ENCODE peak calls at places on chromosomes 7 and 10, in five cellular contexts. V is IMR-90, B is HepG2, D is SK-N-SH, W is GM12878. X is an unnamed sample.

GRCh38 chr7:81036041-81036440 is 117.2 kb upstream of the SEMA3C start:
- DNase-seq in V (no peak), D (no peak), B (no peak), W (no peak), X (no peak)

GRCh38 chr7:148340438-148340837 is 250.1 kb upstream of the C7orf33 start:
- DNase-seq in W (no peak), D (no peak), B (no peak), V (no peak), X (no peak)

GRCh38 chr7:3928727-3929515 is 627.9 kb downstream of the SDK1 start:
- DNase-seq in W (no peak), B (peak; percentile 23), V (no peak), D (no peak), X (no peak)

GRCh38 chr10:33252794-33253203 is 81.7 kb downstream of the NRP1 start:
- DNase-seq in B (peak; percentile 7), V (peak; percentile 89), D (no peak), W (no peak), X (no peak)

GRCh38 chr7:15685358-15686181 is 913 bp downstream of the MEOX2 start:
- DNase-seq in B (no peak), V (peak; percentile 34), W (no peak), D (peak; percentile 16), X (no peak)

GRCh38 chr7:137880432-137880831 is 33.7 kb upstream of the DGKI start:
- DNase-seq in V (peak; percentile 77), D (no peak), B (no peak), W (no peak), X (no peak)

GRCh38 chr7:128207609-128208008 is 33.5 kb upstream of the LEP start:
- DNase-seq in W (no peak), B (no peak), D (no peak), V (no peak), X (no peak)

GRCh38 chr10:101897633-101898032 is 54.0 kb upstream of the KCNIP2 start:
- DNase-seq in D (peak; percentile 8), W (no peak), B (no peak), V (peak; percentile 75), X (no peak)

GRCh38 chr7:94656925-94657731 is 1.2 kb upstream of the SGCE start:
- DNase-seq in B (no peak), W (no peak), D (no peak), V (peak; percentile 40), X (no peak)

GRCh38 chr7:1229334-1229935 is 3.2 kb upstream of the UNCX start:
- DNase-seq in V (no peak), W (no peak), D (peak; percentile 75), B (no peak), X (no peak)

GRCh38 chr7:142645777-142646176 is 103.5 kb upstream of the PRSS1 start:
- DNase-seq in W (no peak), B (no peak), V (no peak), D (peak; percentile 57), X (no peak)

GRCh38 chr10:69356187-69356586 is 60.5 kb downstream of the TACR2 start:
- DNase-seq in W (no peak), V (no peak), B (no peak), D (no peak), X (no peak)
- TF ChIP-seq SMC3 in W (no peak), V (no peak), B (no peak), D (no peak), X (no peak)

GRCh38 chr10:113679463-113680171 is at the start of gene CASP7:
- DNase-seq in D (peak; percentile 90), V (peak; percentile 68), B (peak; percentile 83), W (no peak), X (peak; percentile 67)
- TF ChIP-seq MXI1 in D (no peak), V (peak; percentile 20), B (peak; percentile 14), W (no peak), X (no peak)

DNA sequence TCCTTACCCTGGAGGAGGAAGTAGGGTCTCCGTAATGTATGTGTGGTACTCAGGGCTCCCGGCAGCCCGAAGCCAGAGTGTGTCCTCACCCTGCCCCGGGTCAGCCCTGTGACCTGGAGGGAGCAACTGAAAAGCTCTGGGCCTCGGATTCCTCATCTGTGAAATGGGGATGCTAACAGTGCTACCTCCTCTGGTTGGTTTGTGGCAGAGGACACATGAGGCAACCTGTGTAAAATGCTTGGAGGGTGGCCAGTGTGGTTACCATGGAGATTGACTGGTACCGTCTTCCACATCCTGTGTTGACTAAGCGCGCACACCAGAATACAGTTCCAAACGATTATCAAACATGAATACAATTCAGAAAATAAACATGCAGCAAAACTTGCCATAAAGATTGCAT is 163.8 kb upstream of the KLF6 start:
- DNase-seq in W (no peak), V (peak; percentile 79), D (peak; percentile 40), B (no peak), X (no peak)
- TF ChIP-seq SMC3 in W (no peak), V (no peak), D (no peak), B (no peak), X (no peak)

GRCh38 chr10:133154411-133154810 is 5.6 kb upstream of the KNDC1 start:
- DNase-seq in D (no peak), W (no peak), B (no peak), V (no peak), X (no peak)

GRCh38 chr10:133156674-133157579 is 3.1 kb upstream of the KNDC1 start:
- DNase-seq in B (no peak), W (no peak), D (peak; percentile 79), V (peak; percentile 36), X (no peak)

GRCh38 chr10:133158437-133158755 is 1.6 kb upstream of the KNDC1 start:
- DNase-seq in W (no peak), B (no peak), D (no peak), V (no peak), X (no peak)

GRCh38 chr10:133157662-133158436 is 2.2 kb upstream of the KNDC1 start:
- DNase-seq in V (no peak), B (no peak), W (no peak), D (peak; percentile 66), X (no peak)

GRCh38 chr10:133154996-133155778 is 4.8 kb upstream of the KNDC1 start:
- DNase-seq in B (no peak), W (no peak), V (no peak), D (no peak), X (no peak)
- TF ChIP-seq MXI1 in B (no peak), W (no peak), V (no peak), D (no peak), X (no peak)

GRCh38 chr7:140327261-140327661 is 71.1 kb downstream of the SLC37A3 start:
- DNase-seq in D (peak; percentile 37), W (no peak), B (no peak), V (no peak), X (no peak)

GRCh38 chr7:140330595-140330994 is 67.7 kb downstream of the SLC37A3 start:
- DNase-seq in B (no peak), V (no peak), D (no peak), W (no peak), X (no peak)

GRCh38 chr7:140326116-140326928 is 72.0 kb downstream of the SLC37A3 start:
- DNase-seq in D (peak; percentile 79), W (no peak), B (peak; percentile 63), V (peak; percentile 73), X (peak; percentile 67)

GRCh38 chr7:140333209-140333608 is 65.1 kb downstream of the SLC37A3 start:
- DNase-seq in V (no peak), W (no peak), D (no peak), B (no peak), X (no peak)

GRCh38 chr7:140330128-140330527 is 68.2 kb downstream of the SLC37A3 start:
- DNase-seq in W (no peak), B (no peak), D (no peak), V (no peak), X (no peak)
- TF ChIP-seq SMC3 in W (no peak), B (no peak), D (no peak), V (no peak), X (no peak)

GRCh38 chr10:43249962-43250624 is 16.8 kb downstream of the RASGEF1A start:
- DNase-seq in D (no peak), V (no peak), W (no peak), B (no peak), X (no peak)

GRCh38 chr10:43251664-43252165 is 15.2 kb downstream of the RASGEF1A start:
- DNase-seq in V (no peak), B (no peak), W (no peak), D (peak; percentile 21), X (no peak)

GRCh38 chr10:43250625-43250924 is 16.3 kb downstream of the RASGEF1A start:
- DNase-seq in V (no peak), W (no peak), D (no peak), B (no peak), X (no peak)

GRCh38 chr10:43252166-43252784 is 14.6 kb downstream of the RASGEF1A start:
- DNase-seq in V (no peak), D (no peak), W (no peak), B (no peak), X (no peak)

GRCh38 chr10:43250925-43251663 is 15.8 kb downstream of the RASGEF1A start:
- DNase-seq in W (no peak), D (no peak), V (no peak), B (no peak), X (no peak)
- TF ChIP-seq MXI1 in W (no peak), D (no peak), V (no peak), B (no peak), X (no peak)

GRCh38 chr7:51234139-51234538 is 82.5 kb downstream of the COBL start:
- DNase-seq in V (no peak), W (no peak), B (no peak), D (no peak), X (no peak)
- TF ChIP-seq SMC3 in V (no peak), W (no peak), B (no peak), D (no peak), X (no peak)